ENCODE peak calls at places on chromosome 3, in six cellular contexts. E, A, S, K, G and L are unnamed samples.

GRCh38 chr3:81823882-81824395 is 62.5 kb upstream of the GBE1 start:
- DNase-seq in A (no peak), S (no peak), G (no peak), E (no peak), K (no peak), L (no peak)

GRCh38 chr3:11136871-11137626 is 17.2 kb upstream of the HRH1 start:
- DNase-seq in E (peak), A (peak), G (peak), S (no peak), K (peak), L (peak)

GRCh38 chr3:182609575-182610156 is 183.6 kb upstream of the ATP11B start:
- DNase-seq in E (no peak), S (no peak), A (peak), G (no peak), K (no peak), L (no peak)

GRCh38 chr3:108201258-108201657 is 21.0 kb downstream of the IFT57 start:
- DNase-seq in S (no peak), E (no peak), A (no peak), G (no peak), K (no peak), L (no peak)

GRCh38 chr3:52897130-52898109 is at the start of gene STIMATE:
- DNase-seq in A (peak), G (no peak), S (no peak), K (peak), E (peak), L (peak)

GRCh38 chr3:197372076-197372661 is 73.8 kb upstream of the DLG1 start:
- DNase-seq in K (peak), A (no peak), G (peak), S (no peak), E (peak), L (peak)

GRCh38 chr3:108106031-108106430 is 15.2 kb upstream of the CD47 start:
- DNase-seq in E (peak), A (no peak), G (no peak), S (no peak), K (no peak), L (peak)

GRCh38 chr3:97029972-97030371 is 215.6 kb downstream of the EPHA6 start:
- DNase-seq in S (no peak), E (no peak), G (no peak), K (no peak), A (no peak), L (no peak)

GRCh38 chr3:17798000-17798399 is 55.6 kb upstream of the TBC1D5 start:
- DNase-seq in G (no peak), S (no peak), E (no peak), K (peak), A (no peak), L (no peak)

GRCh38 chr3:73405853-73406252 is 218.9 kb downstream of the PDZRN3 start:
- DNase-seq in K (no peak), E (no peak), A (no peak), G (no peak), S (no peak), L (no peak)

GRCh38 chr3:14804835-14805780 is 13.7 kb upstream of the FGD5 start:
- DNase-seq in S (no peak), E (no peak), K (no peak), G (no peak), A (no peak), L (no peak)

GRCh38 chr3:65406470-65406869 is 632.2 kb downstream of the MAGI1 start:
- DNase-seq in E (no peak), A (no peak), S (no peak), K (peak), G (no peak), L (no peak)

GRCh38 chr3:24141548-24141947 is 196.5 kb downstream of the NR1D2 start:
- DNase-seq in A (no peak), S (no peak), E (no peak), K (no peak), G (no peak), L (no peak)

GRCh38 chr3:127263037-127263436 is 24.8 kb downstream of the PRR20G start:
- DNase-seq in E (no peak), A (no peak), K (no peak), S (no peak), G (no peak), L (no peak)

GRCh38 chr3:123698813-123699212 is 114.0 kb upstream of the HACD2 start:
- DNase-seq in A (no peak), E (no peak), G (no peak), K (no peak), S (no peak), L (no peak)
- H3K4me3 ChIP-seq in A (no peak), E (no peak), G (no peak), K (no peak), S (peak), L (no peak)

DNA sequence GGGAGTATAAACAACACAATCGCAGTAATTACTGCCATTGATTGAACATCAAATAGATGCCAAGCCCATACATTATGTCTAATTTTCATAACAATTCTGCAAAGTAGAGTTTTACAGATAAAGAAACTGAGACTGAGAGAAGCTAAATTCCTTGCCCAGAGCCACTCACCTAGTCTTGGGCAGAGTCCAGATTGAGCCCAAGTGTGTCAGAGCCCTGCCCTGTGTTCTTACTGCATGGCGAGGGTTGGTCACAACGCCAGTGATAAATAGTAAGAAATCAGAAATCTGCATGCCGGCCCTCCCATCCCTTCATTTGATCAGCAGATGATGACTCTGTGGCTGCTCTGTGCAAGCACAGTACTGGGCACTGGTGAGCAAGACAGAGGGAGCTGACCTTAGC is 106.2 kb downstream of the C3orf70 start:
- DNase-seq in K (no peak), G (no peak), A (no peak), E (no peak), S (no peak), L (no peak)
- TF ChIP-seq CTCF in K (no peak), G (no peak), A (no peak), E (no peak), S (no peak), L (no peak)

DNA sequence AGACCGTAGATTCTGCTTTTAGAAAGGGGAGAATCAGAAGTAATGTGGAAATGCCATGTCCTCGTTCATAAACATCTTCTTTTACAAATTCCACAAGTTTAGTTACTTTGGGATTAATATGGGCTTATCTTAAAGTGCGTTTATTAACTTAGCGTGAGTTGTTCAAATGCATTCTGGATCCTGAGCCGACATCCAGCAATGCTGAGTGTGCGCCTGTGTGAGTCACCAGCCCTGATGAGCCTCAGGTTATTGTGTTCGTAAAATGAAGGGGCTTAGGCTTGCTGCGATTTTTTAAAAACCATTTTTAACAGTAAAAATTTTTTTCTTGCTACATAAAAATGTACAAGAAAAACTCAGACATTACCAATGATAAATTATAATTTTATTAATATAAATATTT is 57.9 kb downstream of the TFRC start:
- DNase-seq in A (no peak), G (no peak), S (no peak), E (no peak), K (no peak), L (no peak)
- H3K4me3 ChIP-seq in A (no peak), G (no peak), S (no peak), E (no peak), K (no peak), L (no peak)

GRCh38 chr3:12932347-12932746 is 91.0 kb upstream of the RPL32 start:
- DNase-seq in K (no peak), G (no peak), E (no peak), A (no peak), S (no peak), L (no peak)

GRCh38 chr3:12929801-12930200 is 88.4 kb upstream of the RPL32 start:
- DNase-seq in S (no peak), A (no peak), G (no peak), E (no peak), K (no peak), L (no peak)

GRCh38 chr3:12932754-12933153 is 91.4 kb upstream of the RPL32 start:
- DNase-seq in G (no peak), S (no peak), K (no peak), A (no peak), E (no peak), L (no peak)

GRCh38 chr3:12933901-12934300 is 92.5 kb upstream of the RPL32 start:
- DNase-seq in A (no peak), G (no peak), E (no peak), K (no peak), S (no peak), L (no peak)

GRCh38 chr3:12931273-12931905 is 90.0 kb upstream of the RPL32 start:
- DNase-seq in E (no peak), G (no peak), K (no peak), S (no peak), A (no peak), L (no peak)
- TF ChIP-seq CTCF in E (no peak), G (no peak), K (no peak), S (no peak), A (no peak), L (no peak)

GRCh38 chr3:39146611-39147373 is 6.6 kb downstream of the CSRNP1 start:
- DNase-seq in G (peak), E (peak), A (peak), S (peak), K (peak), L (peak)
- H3K4me3 ChIP-seq in G (peak), E (peak), A (no peak), S (peak), K (peak), L (no peak)